ENCODE peak calls at places on chromosomes 5 and 9, in eight cellular contexts. D, Z, H, R, M, L, K and V are unnamed samples.

GRCh38 chr5:161535762-161536161 is 10.8 kb downstream of the GABRB2 start:
- DNase-seq in D (no peak), H (no peak), L (no peak), M (no peak), K (no peak), R (no peak), Z (no peak), V (no peak)

GRCh38 chr9:76643399-76644117 is 120.7 kb upstream of the PCA3 start:
- DNase-seq in R (no peak), H (no peak), Z (no peak), L (no peak), M (no peak), K (no peak), D (no peak), V (no peak)

GRCh38 chr9:89174291-89174690 is 4.3 kb downstream of the SHC3 start:
- DNase-seq in D (no peak), K (no peak), M (no peak), L (no peak), H (no peak), R (no peak), Z (no peak), V (no peak)

GRCh38 chr5:126864042-126864688 is 87.2 kb downstream of the LMNB1 start:
- DNase-seq in M (no peak), R (no peak), K (no peak), L (no peak), Z (no peak), H (no peak), D (no peak), V (no peak)

GRCh38 chr5:137737349-137738256 is 1.7 kb upstream of the KLHL3 start:
- DNase-seq in D (peak; percentile 80), M (peak; percentile 57), K (no peak), R (no peak), H (no peak), Z (peak; percentile 94), L (no peak), V (peak; percentile 93)

GRCh38 chr9:119284118-119284517 is 85.1 kb downstream of the BRINP1 start:
- DNase-seq in K (no peak), L (no peak), Z (no peak), H (no peak), R (no peak), M (no peak), D (no peak), V (no peak)

GRCh38 chr5:179422213-179422839 is 77.1 kb upstream of the ADAMTS2 start:
- DNase-seq in Z (no peak), L (no peak), H (no peak), R (no peak), D (no peak), K (no peak), M (no peak), V (no peak)

GRCh38 chr9:75850459-75851200 is 39.8 kb upstream of the PCSK5 start:
- DNase-seq in Z (no peak), K (no peak), D (no peak), R (no peak), L (no peak), H (no peak), M (peak; percentile 16), V (no peak)